ENCODE peak calls at places on chromosome 4, in seven cellular contexts. O is H9; V is A673; U is activated CD8-positive, alpha-beta memory T cell treated with anti-CD3 and anti-CD28 coated beads, Interleukin-2, amount 50 U/mL, for 4 hours; A is RCC 7860; N is activated naive CD4-positive, alpha-beta T cell treated with Interleukin-2 at 50 U/mL for 16 hours; M is stimulated activated CD4-positive, alpha-beta T cell treated with anti-CD3 and anti-CD28 coated beads, Interleukin-15, amount 100 ng/mL, for 1 hour. Z is an unnamed sample.
A peak's percentile ranks its signal among the peaks of the same experiment; 100 is the strongest.

GRCh38 chr4:154417358-154417673 is 74.3 kb downstream of the DCHS2 start:
- DNase-seq in V (no peak), M (no peak), O (no peak), N (no peak), A (no peak), U (no peak), Z (no peak)

GRCh38 chr4:104302731-104303130 is 192.0 kb downstream of the CXXC4 start:
- DNase-seq in N (no peak), M (no peak), O (no peak), V (no peak), A (no peak), U (no peak), Z (no peak)

GRCh38 chr4:116866116-116866515 is 219.3 kb downstream of the TRAM1L1 start:
- DNase-seq in A (no peak), U (no peak), O (no peak), N (no peak), V (peak; percentile 33), M (no peak), Z (peak; percentile 5)

GRCh38 chr4:158777423-158777822 is 8.6 kb downstream of the FNIP2 start:
- DNase-seq in O (no peak), V (no peak), A (no peak), N (no peak), M (no peak), U (no peak), Z (no peak)

GRCh38 chr4:15457401-15458201 is 12.1 kb upstream of the CC2D2A start:
- DNase-seq in V (peak; percentile 78), M (no peak), U (no peak), O (no peak), A (peak; percentile 40), N (no peak), Z (peak; percentile 75)

GRCh38 chr4:120760047-120760446 is 162.5 kb downstream of the PRDM5 start:
- DNase-seq in N (no peak), V (no peak), A (no peak), U (no peak), M (no peak), O (no peak), Z (no peak)

GRCh38 chr4:39044947-39045734 is 12.9 kb upstream of the TMEM156 start:
- DNase-seq in U (peak; percentile 40), N (peak; percentile 47), M (peak; percentile 15), A (peak; percentile 22), O (peak; percentile 44), V (no peak), Z (no peak)

GRCh38 chr4:145289403-145290076 is 109.2 kb upstream of the OTUD4 start:
- DNase-seq in A (no peak), V (no peak), U (no peak), M (no peak), N (no peak), O (no peak), Z (no peak)

GRCh38 chr4:5945171-5945570 is 52.3 kb upstream of the CRMP1 start:
- DNase-seq in N (no peak), A (no peak), U (no peak), V (no peak), O (no peak), M (no peak), Z (no peak)

GRCh38 chr4:6869944-6870343 is 39.7 kb upstream of the TBC1D14 start:
- DNase-seq in V (no peak), O (no peak), M (no peak), U (no peak), N (no peak), A (no peak), Z (no peak)

GRCh38 chr4:126850286-126850685 is 782.5 kb upstream of the INTU start:
- DNase-seq in O (no peak), M (no peak), N (no peak), V (peak; percentile 70), A (peak; percentile 98), U (no peak), Z (peak; percentile 98)